ENCODE peak calls at places on chromosome 6, in nine cellular contexts. One of them, this sample, is unnamed. For H3K4me1 and H3K9me3, the result is how much of the 10 kb centered on the place peaks cover.

GRCh38 chr6:89984926-89985743 is 90.9 kb downstream of the GJA10 start:
- DNase-seq in Panc1: no peak
- DNase-seq in mammary epithelial cell: no peak
- DNase-seq in mucosa of descending colon: peak
- DNase-seq in ovary: no peak
- DNase-seq in stomach: no peak
- DNase-seq in heart left ventricle: peak
- DNase-seq in heart right ventricle: peak
- DNase-seq in CD4-positive, alpha-beta memory T cell: no peak
- DNase-seq in this sample: peak

GRCh38 chr6:130849501-130850039 is 22.4 kb downstream of the SMLR1 start:
- DNase-seq in Panc1: no peak
- DNase-seq in mammary epithelial cell: no peak
- DNase-seq in mucosa of descending colon: no peak
- DNase-seq in ovary: no peak
- DNase-seq in stomach: no peak
- DNase-seq in heart left ventricle: no peak
- DNase-seq in heart right ventricle: no peak
- DNase-seq in CD4-positive, alpha-beta memory T cell: no peak
- DNase-seq in this sample: no peak

GRCh38 chr6:1498491-1499113 is 109.2 kb downstream of the FOXF2 start:
- DNase-seq in Panc1: no peak
- DNase-seq in mammary epithelial cell: no peak
- DNase-seq in mucosa of descending colon: no peak
- DNase-seq in ovary: peak
- DNase-seq in stomach: no peak
- DNase-seq in heart left ventricle: no peak
- DNase-seq in heart right ventricle: no peak
- DNase-seq in CD4-positive, alpha-beta memory T cell: no peak
- DNase-seq in this sample: no peak

GRCh38 chr6:47349931-47350330 is 40.2 kb upstream of the TNFRSF21 start:
- DNase-seq in Panc1: no peak
- DNase-seq in mammary epithelial cell: no peak
- DNase-seq in mucosa of descending colon: no peak
- DNase-seq in ovary: no peak
- DNase-seq in stomach: no peak
- DNase-seq in heart left ventricle: no peak
- DNase-seq in heart right ventricle: no peak
- DNase-seq in CD4-positive, alpha-beta memory T cell: no peak
- DNase-seq in this sample: no peak

GRCh38 chr6:88263591-88263990 is 97.4 kb upstream of the CNR1 start:
- DNase-seq in Panc1: no peak
- DNase-seq in mammary epithelial cell: no peak
- DNase-seq in mucosa of descending colon: no peak
- DNase-seq in ovary: no peak
- DNase-seq in stomach: no peak
- DNase-seq in heart left ventricle: no peak
- DNase-seq in heart right ventricle: no peak
- DNase-seq in CD4-positive, alpha-beta memory T cell: no peak
- DNase-seq in this sample: no peak

GRCh38 chr6:34229877-34230276 is 6.8 kb upstream of the HMGA1 start:
- DNase-seq in Panc1: no peak
- DNase-seq in mammary epithelial cell: no peak
- DNase-seq in mucosa of descending colon: no peak
- DNase-seq in ovary: no peak
- DNase-seq in stomach: no peak
- DNase-seq in heart left ventricle: no peak
- DNase-seq in heart right ventricle: no peak
- DNase-seq in CD4-positive, alpha-beta memory T cell: no peak
- DNase-seq in this sample: no peak

GRCh38 chr6:71879016-71879415 is 7.3 kb upstream of the RIMS1 start:
- DNase-seq in Panc1: no peak
- DNase-seq in mammary epithelial cell: no peak
- DNase-seq in mucosa of descending colon: no peak
- DNase-seq in ovary: no peak
- DNase-seq in stomach: no peak
- DNase-seq in heart left ventricle: no peak
- DNase-seq in heart right ventricle: no peak
- DNase-seq in CD4-positive, alpha-beta memory T cell: no peak
- DNase-seq in this sample: no peak

GRCh38 chr6:35298625-35299140 is 1.1 kb downstream of the DEF6 start:
- DNase-seq in Panc1: no peak
- DNase-seq in mammary epithelial cell: no peak
- DNase-seq in mucosa of descending colon: no peak
- DNase-seq in ovary: no peak
- DNase-seq in stomach: no peak
- DNase-seq in heart left ventricle: no peak
- DNase-seq in heart right ventricle: no peak
- DNase-seq in CD4-positive, alpha-beta memory T cell: no peak
- DNase-seq in this sample: no peak

GRCh38 chr6:2124260-2124709 is 121.1 kb downstream of the GMDS start:
- DNase-seq in Panc1: no peak
- DNase-seq in mammary epithelial cell: no peak
- DNase-seq in mucosa of descending colon: no peak
- DNase-seq in ovary: no peak
- DNase-seq in stomach: no peak
- DNase-seq in heart left ventricle: no peak
- DNase-seq in heart right ventricle: peak
- DNase-seq in CD4-positive, alpha-beta memory T cell: no peak
- DNase-seq in this sample: no peak

GRCh38 chr6:123962508-123962907 is 158.8 kb downstream of the NKAIN2 start:
- DNase-seq in Panc1: no peak
- DNase-seq in mammary epithelial cell: peak
- DNase-seq in mucosa of descending colon: peak
- DNase-seq in ovary: no peak
- DNase-seq in stomach: peak
- DNase-seq in heart left ventricle: peak
- DNase-seq in heart right ventricle: no peak
- DNase-seq in CD4-positive, alpha-beta memory T cell: no peak
- DNase-seq in this sample: peak

GRCh38 chr6:126530777-126531176 is 190.9 kb downstream of the CENPW start:
- DNase-seq in Panc1: no peak
- DNase-seq in mammary epithelial cell: no peak
- DNase-seq in mucosa of descending colon: no peak
- DNase-seq in ovary: no peak
- DNase-seq in stomach: no peak
- DNase-seq in heart left ventricle: no peak
- DNase-seq in heart right ventricle: no peak
- DNase-seq in CD4-positive, alpha-beta memory T cell: no peak
- DNase-seq in this sample: no peak

GRCh38 chr6:56637640-56638039 is 5.0 kb downstream of the DST start:
- DNase-seq in Panc1: peak
- DNase-seq in mammary epithelial cell: peak
- DNase-seq in mucosa of descending colon: peak
- DNase-seq in ovary: no peak
- DNase-seq in stomach: no peak
- DNase-seq in heart left ventricle: no peak
- DNase-seq in heart right ventricle: no peak
- DNase-seq in CD4-positive, alpha-beta memory T cell: no peak
- DNase-seq in this sample: no peak

GRCh38 chr6:85460951-85461805 is 11.3 kb downstream of the NT5E start:
- DNase-seq in Panc1: no peak
- DNase-seq in mammary epithelial cell: peak
- DNase-seq in mucosa of descending colon: no peak
- DNase-seq in ovary: peak
- DNase-seq in stomach: no peak
- DNase-seq in heart left ventricle: no peak
- DNase-seq in heart right ventricle: no peak
- DNase-seq in CD4-positive, alpha-beta memory T cell: no peak
- DNase-seq in this sample: no peak

GRCh38 chr6:50128420-50129005 is 78.8 kb upstream of the DEFB112 start:
- DNase-seq in Panc1: no peak
- DNase-seq in mammary epithelial cell: no peak
- DNase-seq in mucosa of descending colon: no peak
- DNase-seq in ovary: no peak
- DNase-seq in stomach: no peak
- DNase-seq in heart left ventricle: no peak
- DNase-seq in heart right ventricle: no peak
- DNase-seq in CD4-positive, alpha-beta memory T cell: no peak
- DNase-seq in this sample: no peak

GRCh38 chr6:111076024-111076680 is 11.2 kb upstream of the SLC16A10 start:
- DNase-seq in Panc1: no peak
- DNase-seq in mammary epithelial cell: no peak
- DNase-seq in mucosa of descending colon: no peak
- DNase-seq in ovary: no peak
- DNase-seq in stomach: no peak
- DNase-seq in heart left ventricle: no peak
- DNase-seq in heart right ventricle: no peak
- DNase-seq in CD4-positive, alpha-beta memory T cell: no peak
- DNase-seq in this sample: no peak

GRCh38 chr6:75416443-75416842 is 77.2 kb downstream of the FILIP1 start:
- DNase-seq in Panc1: no peak
- DNase-seq in mammary epithelial cell: no peak
- DNase-seq in mucosa of descending colon: no peak
- DNase-seq in ovary: no peak
- DNase-seq in stomach: no peak
- DNase-seq in heart left ventricle: no peak
- DNase-seq in heart right ventricle: no peak
- DNase-seq in CD4-positive, alpha-beta memory T cell: no peak
- DNase-seq in this sample: no peak

DNA sequence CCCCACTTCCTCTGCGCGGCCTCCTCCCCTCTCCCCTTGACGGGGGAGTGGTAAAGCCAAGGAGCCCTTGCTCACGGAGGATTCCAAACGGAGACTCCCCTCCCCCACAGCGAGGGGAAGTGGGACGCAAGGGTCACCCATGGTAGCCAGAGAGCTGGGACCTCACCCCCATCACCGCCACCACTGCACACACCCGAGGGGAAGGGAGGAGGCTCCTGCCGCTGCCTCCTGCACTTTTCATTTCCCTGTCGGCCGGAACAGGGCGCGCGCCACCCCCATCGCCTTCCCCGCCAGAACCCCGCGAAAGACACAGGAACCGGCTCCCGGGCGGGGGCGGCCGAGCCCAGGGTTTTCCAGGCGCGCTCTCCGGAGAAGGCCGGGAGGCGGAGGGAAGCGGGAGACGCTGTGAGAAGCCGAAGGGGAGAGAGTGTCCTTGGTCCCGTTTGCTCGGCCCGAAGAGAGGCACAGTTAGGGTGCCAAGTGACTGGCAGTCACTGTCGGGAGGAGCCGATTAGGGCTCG is 789 bp downstream of the CCND3 start:
- DNase-seq in Panc1: no peak
- DNase-seq in mammary epithelial cell: peak
- DNase-seq in mucosa of descending colon: peak
- DNase-seq in ovary: peak
- DNase-seq in stomach: peak
- DNase-seq in heart left ventricle: peak
- DNase-seq in heart right ventricle: peak
- DNase-seq in CD4-positive, alpha-beta memory T cell: peak
- DNase-seq in this sample: peak
- H3K4me1 ChIP-seq in Panc1: under half
- H3K4me1 ChIP-seq in mammary epithelial cell: under half
- H3K4me1 ChIP-seq in mucosa of descending colon: under half
- H3K4me1 ChIP-seq in ovary: under half
- H3K4me1 ChIP-seq in stomach: half or more
- H3K4me1 ChIP-seq in heart left ventricle: half or more
- H3K4me1 ChIP-seq in heart right ventricle: under half
- H3K4me1 ChIP-seq in CD4-positive, alpha-beta memory T cell: half or more
- H3K4me1 ChIP-seq in this sample: half or more

GRCh38 chr6:27451660-27452390 is 21.1 kb downstream of the ZNF184 start:
- DNase-seq in Panc1: no peak
- DNase-seq in mammary epithelial cell: no peak
- DNase-seq in mucosa of descending colon: no peak
- DNase-seq in ovary: no peak
- DNase-seq in stomach: no peak
- DNase-seq in heart left ventricle: no peak
- DNase-seq in heart right ventricle: no peak
- DNase-seq in CD4-positive, alpha-beta memory T cell: no peak
- DNase-seq in this sample: no peak

GRCh38 chr6:27448456-27448855 is 24.4 kb downstream of the ZNF184 start:
- DNase-seq in Panc1: no peak
- DNase-seq in mammary epithelial cell: no peak
- DNase-seq in mucosa of descending colon: no peak
- DNase-seq in ovary: no peak
- DNase-seq in stomach: no peak
- DNase-seq in heart left ventricle: no peak
- DNase-seq in heart right ventricle: no peak
- DNase-seq in CD4-positive, alpha-beta memory T cell: no peak
- DNase-seq in this sample: no peak

GRCh38 chr6:27452496-27452897 is 20.4 kb downstream of the ZNF184 start:
- DNase-seq in Panc1: no peak
- DNase-seq in mammary epithelial cell: no peak
- DNase-seq in mucosa of descending colon: no peak
- DNase-seq in ovary: no peak
- DNase-seq in stomach: no peak
- DNase-seq in heart left ventricle: no peak
- DNase-seq in heart right ventricle: no peak
- DNase-seq in CD4-positive, alpha-beta memory T cell: no peak
- DNase-seq in this sample: no peak
- H3K9me3 ChIP-seq in Panc1: half or more
- H3K9me3 ChIP-seq in mammary epithelial cell: half or more
- H3K9me3 ChIP-seq in mucosa of descending colon: half or more
- H3K9me3 ChIP-seq in ovary: under half
- H3K9me3 ChIP-seq in stomach: half or more
- H3K9me3 ChIP-seq in heart left ventricle: half or more
- H3K9me3 ChIP-seq in heart right ventricle: half or more
- H3K9me3 ChIP-seq in CD4-positive, alpha-beta memory T cell: under half
- H3K9me3 ChIP-seq in this sample: half or more

DNA sequence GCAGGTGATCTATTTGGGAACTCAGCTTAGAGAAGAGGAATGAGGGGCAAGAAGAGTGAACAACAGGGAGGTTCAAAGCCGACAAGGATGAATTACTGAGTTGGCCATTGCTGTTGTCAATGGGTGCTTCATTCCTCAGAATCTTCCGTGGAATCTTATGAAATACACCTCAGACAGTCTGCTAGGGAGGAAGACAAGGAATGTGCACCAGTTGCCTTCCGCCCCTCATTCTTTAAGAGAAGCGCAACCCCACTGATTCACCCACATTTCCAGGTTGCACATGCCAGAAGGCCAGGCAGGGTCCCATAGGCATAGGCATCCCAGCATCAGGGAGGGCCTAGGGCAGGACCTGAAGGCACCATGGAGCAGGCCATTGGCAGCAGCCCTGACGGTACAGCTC is 127.5 kb upstream of the TNFAIP3 start:
- DNase-seq in Panc1: no peak
- DNase-seq in mammary epithelial cell: no peak
- DNase-seq in mucosa of descending colon: no peak
- DNase-seq in ovary: no peak
- DNase-seq in stomach: no peak
- DNase-seq in heart left ventricle: no peak
- DNase-seq in heart right ventricle: no peak
- DNase-seq in CD4-positive, alpha-beta memory T cell: peak
- DNase-seq in this sample: no peak
- H3K4me1 ChIP-seq in Panc1: under half
- H3K4me1 ChIP-seq in mammary epithelial cell: under half
- H3K4me1 ChIP-seq in mucosa of descending colon: under half
- H3K4me1 ChIP-seq in ovary: under half
- H3K4me1 ChIP-seq in stomach: under half
- H3K4me1 ChIP-seq in heart left ventricle: under half
- H3K4me1 ChIP-seq in heart right ventricle: under half
- H3K4me1 ChIP-seq in CD4-positive, alpha-beta memory T cell: under half
- H3K4me1 ChIP-seq in this sample: under half

DNA sequence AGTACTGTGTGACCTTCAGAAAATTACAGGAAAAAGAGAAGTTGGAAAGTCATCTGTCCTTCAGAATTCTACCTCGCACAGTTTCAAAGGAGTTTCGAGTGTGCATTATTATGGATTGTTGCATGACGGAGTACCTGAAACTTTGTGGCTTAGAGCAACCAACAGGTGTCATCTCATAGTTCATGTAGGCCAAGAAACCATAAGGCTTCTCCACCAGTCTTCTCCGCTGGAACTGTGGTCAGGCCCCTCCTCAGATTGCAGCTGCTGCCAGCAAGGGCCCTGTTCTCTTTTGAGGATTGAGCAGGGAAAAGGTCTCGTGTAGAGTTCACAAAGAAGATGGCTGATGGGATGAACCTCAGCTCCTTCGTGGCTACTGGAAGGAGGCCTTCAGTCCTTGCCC is 151.2 kb upstream of the THBS2 start:
- DNase-seq in Panc1: no peak
- DNase-seq in mammary epithelial cell: no peak
- DNase-seq in mucosa of descending colon: no peak
- DNase-seq in ovary: no peak
- DNase-seq in stomach: no peak
- DNase-seq in heart left ventricle: no peak
- DNase-seq in heart right ventricle: no peak
- DNase-seq in CD4-positive, alpha-beta memory T cell: no peak
- DNase-seq in this sample: no peak
- H3K9me3 ChIP-seq in Panc1: under half
- H3K9me3 ChIP-seq in mammary epithelial cell: under half
- H3K9me3 ChIP-seq in mucosa of descending colon: under half
- H3K9me3 ChIP-seq in ovary: under half
- H3K9me3 ChIP-seq in stomach: under half
- H3K9me3 ChIP-seq in heart left ventricle: under half
- H3K9me3 ChIP-seq in heart right ventricle: under half
- H3K9me3 ChIP-seq in CD4-positive, alpha-beta memory T cell: under half
- H3K9me3 ChIP-seq in this sample: under half